ENCODE peak calls at places on chromosome 14, in five cellular contexts. K, R, L, E and G are unnamed samples.

GRCh38 chr14:95784137-95784536 is 70.2 kb upstream of the TCL1A start:
- DNase-seq in K (peak), R (no peak), L (peak), E (no peak), G (peak)

GRCh38 chr14:58898655-58899316 is 261.0 kb downstream of the DACT1 start:
- DNase-seq in K (no peak), R (no peak), L (peak), E (no peak), G (no peak)

GRCh38 chr14:60302663-60303062 is 53.6 kb downstream of the PPM1A start:
- DNase-seq in K (no peak), R (no peak), L (no peak), E (no peak), G (no peak)

GRCh38 chr14:81330619-81331122 is 69.5 kb downstream of the STON2 start:
- DNase-seq in K (no peak), R (no peak), L (no peak), E (no peak), G (no peak)

GRCh38 chr14:39033371-39033770 is 69.7 kb downstream of the SEC23A start:
- DNase-seq in K (no peak), R (no peak), L (no peak), E (no peak), G (no peak)

GRCh38 chr14:69059658-69060648 is 80.9 kb upstream of the ACTN1 start:
- DNase-seq in K (no peak), R (no peak), L (peak), E (no peak), G (no peak)

GRCh38 chr14:53963491-53964227 is 7.0 kb upstream of the BMP4 start:
- DNase-seq in K (no peak), R (no peak), L (no peak), E (no peak), G (no peak)

GRCh38 chr14:22982013-22982476 is 306 bp downstream of the AJUBA start:
- DNase-seq in K (no peak), R (no peak), L (no peak), E (no peak), G (no peak)

GRCh38 chr14:88340357-88340756 is 17.3 kb upstream of the KCNK10 start:
- DNase-seq in K (no peak), R (no peak), L (no peak), E (no peak), G (no peak)

GRCh38 chr14:22502007-22502406 is 87.0 kb downstream of the DAD1 start:
- DNase-seq in K (no peak), R (no peak), L (no peak), E (no peak), G (no peak)

GRCh38 chr14:76937181-76938091 is 91.1 kb downstream of the IRF2BPL start:
- DNase-seq in K (no peak), R (no peak), L (no peak), E (no peak), G (no peak)

GRCh38 chr14:93912785-93913184 is 14.4 kb upstream of the FAM181A start:
- DNase-seq in K (no peak), R (no peak), L (no peak), E (no peak), G (no peak)

GRCh38 chr14:105863296-105864108 is 337.1 kb downstream of the TMEM121 start:
- DNase-seq in K (no peak), R (no peak), L (no peak), E (no peak), G (peak)

GRCh38 chr14:54642950-54643695 is 76.2 kb downstream of the SAMD4A start:
- DNase-seq in K (peak), R (no peak), L (peak), E (no peak), G (peak)

GRCh38 chr14:100416921-100417451 is 93.8 kb downstream of the SLC25A47 start:
- DNase-seq in K (no peak), R (no peak), L (peak), E (no peak), G (no peak)

GRCh38 chr14:69346710-69347109 is 51.4 kb downstream of the ERH start:
- DNase-seq in K (peak), R (no peak), L (peak), E (no peak), G (peak)

GRCh38 chr14:100085451-100085850 is 20.2 kb downstream of the EVL start:
- DNase-seq in K (no peak), R (no peak), L (no peak), E (no peak), G (no peak)

GRCh38 chr14:103561381-103562134 is 899 bp downstream of the BAG5 start:
- DNase-seq in K (peak), R (peak), L (peak), E (no peak), G (peak)

GRCh38 chr14:82180057-82180620 is 646.5 kb upstream of the SEL1L start:
- DNase-seq in K (no peak), R (no peak), L (no peak), E (no peak), G (no peak)

GRCh38 chr14:105026789-105027563 is 6.1 kb upstream of the CDCA4 start:
- DNase-seq in K (peak), R (no peak), L (peak), E (no peak), G (no peak)

GRCh38 chr14:58625438-58625837 is 12.3 kb upstream of the DACT1 start:
- DNase-seq in K (no peak), R (no peak), L (no peak), E (no peak), G (no peak)